ENCODE peak calls at places on chromosomes 12 and 14, in nine cellular contexts. One of them, this sample, is unnamed.

GRCh38 chr12:108633534-108634224 is at the start of gene SELPLG:
- DNase-seq in stomach: peak
- DNase-seq in GM12892: peak
- DNase-seq in GM23338: no peak
- DNase-seq in suprapubic skin: peak
- DNase-seq in spleen: peak
- DNase-seq in transverse colon: peak
- DNase-seq in K562: peak
- DNase-seq in HL-60: peak
- DNase-seq in this sample: no peak

GRCh38 chr12:128163096-128163495 is 103.9 kb upstream of the TMEM132C start:
- DNase-seq in stomach: no peak
- DNase-seq in GM12892: no peak
- DNase-seq in GM23338: no peak
- DNase-seq in suprapubic skin: no peak
- DNase-seq in spleen: no peak
- DNase-seq in transverse colon: no peak
- DNase-seq in K562: no peak
- DNase-seq in HL-60: no peak
- DNase-seq in this sample: no peak

GRCh38 chr12:19338405-19338804 is 100.9 kb upstream of the AEBP2 start:
- DNase-seq in stomach: no peak
- DNase-seq in GM12892: no peak
- DNase-seq in GM23338: no peak
- DNase-seq in suprapubic skin: no peak
- DNase-seq in spleen: no peak
- DNase-seq in transverse colon: no peak
- DNase-seq in K562: no peak
- DNase-seq in HL-60: no peak
- DNase-seq in this sample: no peak

GRCh38 chr12:118840399-118840798 is 140.9 kb upstream of the SRRM4 start:
- DNase-seq in stomach: no peak
- DNase-seq in GM12892: no peak
- DNase-seq in GM23338: peak
- DNase-seq in suprapubic skin: no peak
- DNase-seq in spleen: no peak
- DNase-seq in transverse colon: no peak
- DNase-seq in K562: peak
- DNase-seq in HL-60: no peak
- DNase-seq in this sample: no peak

GRCh38 chr14:103698380-103699260 is 16.6 kb downstream of the XRCC3 start:
- DNase-seq in stomach: peak
- DNase-seq in GM12892: no peak
- DNase-seq in GM23338: no peak
- DNase-seq in suprapubic skin: no peak
- DNase-seq in spleen: peak
- DNase-seq in transverse colon: peak
- DNase-seq in K562: no peak
- DNase-seq in HL-60: no peak
- DNase-seq in this sample: peak

GRCh38 chr14:23147676-23148075 is 28.6 kb upstream of the CEBPE start:
- DNase-seq in stomach: peak
- DNase-seq in GM12892: no peak
- DNase-seq in GM23338: no peak
- DNase-seq in suprapubic skin: no peak
- DNase-seq in spleen: no peak
- DNase-seq in transverse colon: no peak
- DNase-seq in K562: peak
- DNase-seq in HL-60: no peak
- DNase-seq in this sample: no peak

GRCh38 chr14:99231850-99232401 is 40.1 kb downstream of the BCL11B start:
- DNase-seq in stomach: no peak
- DNase-seq in GM12892: no peak
- DNase-seq in GM23338: peak
- DNase-seq in suprapubic skin: no peak
- DNase-seq in spleen: peak
- DNase-seq in transverse colon: no peak
- DNase-seq in K562: no peak
- DNase-seq in HL-60: no peak
- DNase-seq in this sample: peak

GRCh38 chr12:93813972-93814821 is 137.0 kb downstream of the CRADD start:
- DNase-seq in stomach: peak
- DNase-seq in GM12892: no peak
- DNase-seq in GM23338: no peak
- DNase-seq in suprapubic skin: peak
- DNase-seq in spleen: no peak
- DNase-seq in transverse colon: peak
- DNase-seq in K562: peak
- DNase-seq in HL-60: no peak
- DNase-seq in this sample: peak

GRCh38 chr12:74624206-74624605 is 86.6 kb downstream of the ATXN7L3B start:
- DNase-seq in stomach: no peak
- DNase-seq in GM12892: no peak
- DNase-seq in GM23338: no peak
- DNase-seq in suprapubic skin: no peak
- DNase-seq in spleen: no peak
- DNase-seq in transverse colon: no peak
- DNase-seq in K562: no peak
- DNase-seq in HL-60: no peak
- DNase-seq in this sample: no peak

GRCh38 chr14:42665083-42665482 is 1058.4 kb downstream of the LRFN5 start:
- DNase-seq in stomach: no peak
- DNase-seq in GM12892: no peak
- DNase-seq in GM23338: no peak
- DNase-seq in suprapubic skin: no peak
- DNase-seq in spleen: no peak
- DNase-seq in transverse colon: no peak
- DNase-seq in K562: no peak
- DNase-seq in HL-60: no peak
- DNase-seq in this sample: no peak

GRCh38 chr14:77844802-77845201 is 44.9 kb downstream of the ADCK1 start:
- DNase-seq in stomach: no peak
- DNase-seq in GM12892: no peak
- DNase-seq in GM23338: no peak
- DNase-seq in suprapubic skin: no peak
- DNase-seq in spleen: no peak
- DNase-seq in transverse colon: no peak
- DNase-seq in K562: no peak
- DNase-seq in HL-60: peak
- DNase-seq in this sample: no peak

GRCh38 chr14:89060191-89060590 is 235.7 kb downstream of the TTC8 start:
- DNase-seq in stomach: no peak
- DNase-seq in GM12892: no peak
- DNase-seq in GM23338: no peak
- DNase-seq in suprapubic skin: no peak
- DNase-seq in spleen: no peak
- DNase-seq in transverse colon: no peak
- DNase-seq in K562: no peak
- DNase-seq in HL-60: no peak
- DNase-seq in this sample: no peak

GRCh38 chr14:95185452-95186392 is 28.4 kb upstream of the DICER1 start:
- DNase-seq in stomach: peak
- DNase-seq in GM12892: no peak
- DNase-seq in GM23338: no peak
- DNase-seq in suprapubic skin: no peak
- DNase-seq in spleen: peak
- DNase-seq in transverse colon: peak
- DNase-seq in K562: peak
- DNase-seq in HL-60: peak
- DNase-seq in this sample: no peak

GRCh38 chr12:94145231-94145979 is 3.0 kb upstream of the PLXNC1 start:
- DNase-seq in stomach: no peak
- DNase-seq in GM12892: no peak
- DNase-seq in GM23338: no peak
- DNase-seq in suprapubic skin: no peak
- DNase-seq in spleen: no peak
- DNase-seq in transverse colon: no peak
- DNase-seq in K562: peak
- DNase-seq in HL-60: no peak
- DNase-seq in this sample: no peak

GRCh38 chr14:61388976-61389576 is 67.7 kb downstream of the PRKCH start:
- DNase-seq in stomach: no peak
- DNase-seq in GM12892: no peak
- DNase-seq in GM23338: no peak
- DNase-seq in suprapubic skin: no peak
- DNase-seq in spleen: no peak
- DNase-seq in transverse colon: no peak
- DNase-seq in K562: no peak
- DNase-seq in HL-60: no peak
- DNase-seq in this sample: no peak

GRCh38 chr14:28671425-28671824 is 95.2 kb upstream of the FOXG1 start:
- DNase-seq in stomach: no peak
- DNase-seq in GM12892: no peak
- DNase-seq in GM23338: no peak
- DNase-seq in suprapubic skin: no peak
- DNase-seq in spleen: no peak
- DNase-seq in transverse colon: no peak
- DNase-seq in K562: no peak
- DNase-seq in HL-60: no peak
- DNase-seq in this sample: no peak

GRCh38 chr12:50925342-50925651 is 27.0 kb upstream of the HIGD1C start:
- DNase-seq in stomach: no peak
- DNase-seq in GM12892: no peak
- DNase-seq in GM23338: peak
- DNase-seq in suprapubic skin: no peak
- DNase-seq in spleen: peak
- DNase-seq in transverse colon: peak
- DNase-seq in K562: peak
- DNase-seq in HL-60: no peak
- DNase-seq in this sample: no peak

GRCh38 chr12:50924131-50924438 is 28.3 kb upstream of the HIGD1C start:
- DNase-seq in stomach: no peak
- DNase-seq in GM12892: no peak
- DNase-seq in GM23338: no peak
- DNase-seq in suprapubic skin: no peak
- DNase-seq in spleen: no peak
- DNase-seq in transverse colon: no peak
- DNase-seq in K562: no peak
- DNase-seq in HL-60: no peak
- DNase-seq in this sample: no peak

GRCh38 chr12:50925920-50926319 is 26.4 kb upstream of the HIGD1C start:
- DNase-seq in stomach: no peak
- DNase-seq in GM12892: no peak
- DNase-seq in GM23338: no peak
- DNase-seq in suprapubic skin: no peak
- DNase-seq in spleen: no peak
- DNase-seq in transverse colon: no peak
- DNase-seq in K562: no peak
- DNase-seq in HL-60: no peak
- DNase-seq in this sample: no peak

GRCh38 chr12:50923361-50924130 is 28.8 kb upstream of the HIGD1C start:
- DNase-seq in stomach: no peak
- DNase-seq in GM12892: no peak
- DNase-seq in GM23338: no peak
- DNase-seq in suprapubic skin: no peak
- DNase-seq in spleen: no peak
- DNase-seq in transverse colon: no peak
- DNase-seq in K562: peak
- DNase-seq in HL-60: no peak
- DNase-seq in this sample: no peak

DNA sequence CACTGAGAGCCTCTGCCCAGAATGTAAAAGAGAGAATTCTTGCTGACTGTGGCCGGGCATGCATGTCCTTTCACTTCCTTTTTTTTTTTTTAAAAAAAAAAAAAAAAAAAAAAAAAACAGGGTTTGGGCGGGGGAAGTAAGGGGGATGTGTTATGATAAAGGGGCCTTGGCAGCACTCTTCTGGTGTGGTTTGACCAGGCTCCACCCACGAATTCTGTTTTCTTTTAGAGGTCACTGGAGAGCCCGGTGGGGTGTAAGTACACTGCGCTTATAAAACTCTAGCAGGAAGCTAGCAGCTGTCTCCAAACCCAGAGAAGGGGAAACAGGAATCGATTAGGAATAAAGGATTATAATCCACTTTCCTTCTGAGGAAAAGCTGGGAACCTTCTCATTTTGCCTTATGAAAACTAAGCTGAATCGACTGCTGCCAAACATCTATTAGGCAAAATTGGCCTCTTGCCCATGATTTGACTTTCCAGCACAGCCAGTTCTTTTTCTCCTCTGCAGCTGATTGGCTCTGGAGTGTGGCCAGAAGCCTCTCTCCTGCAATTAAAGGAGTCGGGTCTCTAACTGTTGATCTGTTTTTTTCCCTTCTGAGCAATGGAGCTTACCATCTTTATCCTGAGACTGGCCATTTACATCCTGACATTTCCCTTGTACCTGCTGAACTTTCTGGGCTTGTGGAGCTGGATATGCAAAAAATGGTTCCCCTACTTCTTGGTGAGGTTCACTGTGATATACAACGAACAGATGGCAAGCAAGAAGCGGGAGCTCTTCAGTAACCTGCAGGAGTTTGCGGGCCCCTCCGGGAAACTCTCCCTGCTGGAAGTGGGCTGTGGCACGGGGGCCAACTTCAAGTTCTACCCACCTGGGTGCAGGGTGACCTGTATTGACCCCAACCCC is 27.7 kb upstream of the HIGD1C start:
- DNase-seq in stomach: peak
- DNase-seq in GM12892: peak
- DNase-seq in GM23338: peak
- DNase-seq in suprapubic skin: peak
- DNase-seq in spleen: peak
- DNase-seq in transverse colon: peak
- DNase-seq in K562: peak
- DNase-seq in HL-60: peak
- DNase-seq in this sample: peak
- TF ChIP-seq POLR2AphosphoS5 in stomach: peak
- TF ChIP-seq POLR2AphosphoS5 in GM12892: no peak
- TF ChIP-seq POLR2AphosphoS5 in GM23338: peak
- TF ChIP-seq POLR2AphosphoS5 in suprapubic skin: no peak
- TF ChIP-seq POLR2AphosphoS5 in spleen: peak
- TF ChIP-seq POLR2AphosphoS5 in transverse colon: peak
- TF ChIP-seq POLR2AphosphoS5 in K562: peak
- TF ChIP-seq POLR2AphosphoS5 in HL-60: no peak
- TF ChIP-seq POLR2AphosphoS5 in this sample: peak

GRCh38 chr12:104682790-104683279 is 226.1 kb downstream of the CHST11 start:
- DNase-seq in stomach: no peak
- DNase-seq in GM12892: peak
- DNase-seq in GM23338: no peak
- DNase-seq in suprapubic skin: no peak
- DNase-seq in spleen: no peak
- DNase-seq in transverse colon: no peak
- DNase-seq in K562: no peak
- DNase-seq in HL-60: peak
- DNase-seq in this sample: no peak
- TF ChIP-seq POLR2AphosphoS5 in stomach: no peak
- TF ChIP-seq POLR2AphosphoS5 in GM12892: no peak
- TF ChIP-seq POLR2AphosphoS5 in GM23338: no peak
- TF ChIP-seq POLR2AphosphoS5 in suprapubic skin: no peak
- TF ChIP-seq POLR2AphosphoS5 in spleen: peak
- TF ChIP-seq POLR2AphosphoS5 in transverse colon: no peak
- TF ChIP-seq POLR2AphosphoS5 in K562: no peak
- TF ChIP-seq POLR2AphosphoS5 in HL-60: no peak
- TF ChIP-seq POLR2AphosphoS5 in this sample: no peak

GRCh38 chr14:32648434-32648833 is 290.2 kb upstream of the NPAS3 start:
- DNase-seq in stomach: no peak
- DNase-seq in GM12892: no peak
- DNase-seq in GM23338: no peak
- DNase-seq in suprapubic skin: no peak
- DNase-seq in spleen: no peak
- DNase-seq in transverse colon: no peak
- DNase-seq in K562: no peak
- DNase-seq in HL-60: no peak
- DNase-seq in this sample: no peak
- TF ChIP-seq POLR2AphosphoS5 in stomach: peak
- TF ChIP-seq POLR2AphosphoS5 in GM12892: no peak
- TF ChIP-seq POLR2AphosphoS5 in GM23338: no peak
- TF ChIP-seq POLR2AphosphoS5 in suprapubic skin: no peak
- TF ChIP-seq POLR2AphosphoS5 in spleen: no peak
- TF ChIP-seq POLR2AphosphoS5 in transverse colon: no peak
- TF ChIP-seq POLR2AphosphoS5 in K562: no peak
- TF ChIP-seq POLR2AphosphoS5 in HL-60: no peak
- TF ChIP-seq POLR2AphosphoS5 in this sample: no peak

GRCh38 chr14:49634547-49635334 is at the start of gene DNAAF2:
- DNase-seq in stomach: peak
- DNase-seq in GM12892: peak
- DNase-seq in GM23338: peak
- DNase-seq in suprapubic skin: peak
- DNase-seq in spleen: peak
- DNase-seq in transverse colon: peak
- DNase-seq in K562: peak
- DNase-seq in HL-60: no peak
- DNase-seq in this sample: peak
- TF ChIP-seq POLR2AphosphoS5 in stomach: peak
- TF ChIP-seq POLR2AphosphoS5 in GM12892: no peak
- TF ChIP-seq POLR2AphosphoS5 in GM23338: no peak
- TF ChIP-seq POLR2AphosphoS5 in suprapubic skin: no peak
- TF ChIP-seq POLR2AphosphoS5 in spleen: peak
- TF ChIP-seq POLR2AphosphoS5 in transverse colon: no peak
- TF ChIP-seq POLR2AphosphoS5 in K562: no peak
- TF ChIP-seq POLR2AphosphoS5 in HL-60: no peak
- TF ChIP-seq POLR2AphosphoS5 in this sample: no peak

This sample was measured in breast epithelium.